ENCODE peak calls at places on chromosome 20, in ten cellular contexts. R is effector memory CD8-positive, alpha-beta T cell; M is fibroblast of lung; T is stimulated activated CD4-positive, alpha-beta T cell treated with anti-CD3 and anti-CD28 coated beads, Interleukin-15, amount 100 ng/mL, for 24 hours; I is NCI-H2081; A is adrenal gland; X is astrocyte of the cerebellum; Z is activated effector memory CD4-positive, alpha-beta T cell treated with anti-CD3 and anti-CD28 coated beads, Interleukin-2, amount 50 U/mL, for 16 hours; V is WTC11; S is NCI-H2171 treated with DMSO at 0.1 percent for 48 hours. Y is an unnamed sample.

GRCh38 chr20:3135507-3136070 is 24.1 kb downstream of the FASTKD5 start:
- DNase-seq in R (no peak), M (no peak), T (peak), I (no peak), A (no peak), X (no peak), Z (peak), V (no peak), S (no peak), Y (no peak)

GRCh38 chr20:41135187-41135887 is 2.0 kb upstream of the PLCG1 start:
- DNase-seq in R (peak), M (no peak), T (peak), I (peak), A (peak), X (no peak), Z (peak), V (peak), S (peak), Y (peak)

GRCh38 chr20:16283307-16283706 is 289.9 kb downstream of the KIF16B start:
- DNase-seq in R (no peak), M (no peak), T (no peak), I (no peak), A (no peak), X (no peak), Z (no peak), V (no peak), S (no peak), Y (no peak)

GRCh38 chr20:23143098-23143497 is 57.0 kb upstream of the CD93 start:
- DNase-seq in R (no peak), M (peak), T (peak), I (no peak), A (peak), X (peak), Z (peak), V (no peak), S (no peak), Y (no peak)

GRCh38 chr20:56222945-56223344 is 25.6 kb upstream of the MC3R start:
- DNase-seq in R (no peak), M (no peak), T (no peak), I (no peak), A (no peak), X (no peak), Z (no peak), V (no peak), S (no peak), Y (no peak)

GRCh38 chr20:5504061-5504739 is 187.4 kb upstream of the PROKR2 start:
- DNase-seq in R (no peak), M (peak), T (peak), I (no peak), A (peak), X (no peak), Z (no peak), V (peak), S (no peak), Y (peak)

GRCh38 chr20:49167811-49168507 is 20.2 kb downstream of the STAU1 start:
- DNase-seq in R (no peak), M (peak), T (no peak), I (no peak), A (no peak), X (no peak), Z (no peak), V (no peak), S (no peak), Y (no peak)

GRCh38 chr20:18585134-18585533 is 2.7 kb upstream of the DTD1 start:
- DNase-seq in R (no peak), M (peak), T (no peak), I (no peak), A (no peak), X (no peak), Z (no peak), V (peak), S (no peak), Y (no peak)

GRCh38 chr20:59720013-59720412 is 115.7 kb downstream of the PHACTR3 start:
- DNase-seq in R (no peak), M (no peak), T (no peak), I (no peak), A (no peak), X (no peak), Z (no peak), V (no peak), S (no peak), Y (no peak)

GRCh38 chr20:38893056-38893455 is 33.2 kb upstream of the FAM83D start:
- DNase-seq in R (peak), M (no peak), T (no peak), I (no peak), A (no peak), X (no peak), Z (no peak), V (no peak), S (no peak), Y (no peak)

GRCh38 chr20:58251979-58252591 is 23.6 kb upstream of the ANKRD60 start:
- DNase-seq in R (no peak), M (peak), T (no peak), I (no peak), A (no peak), X (peak), Z (no peak), V (no peak), S (no peak), Y (no peak)

GRCh38 chr20:10449270-10449669 is 14.2 kb downstream of the SLX4IP start:
- DNase-seq in R (no peak), M (no peak), T (no peak), I (no peak), A (no peak), X (no peak), Z (no peak), V (no peak), S (no peak), Y (no peak)

GRCh38 chr20:11246251-11246775 is 572.5 kb upstream of the JAG1 start:
- DNase-seq in R (no peak), M (no peak), T (no peak), I (peak), A (no peak), X (no peak), Z (no peak), V (no peak), S (no peak), Y (no peak)

GRCh38 chr20:32681175-32682084 is 7.7 kb upstream of the C20orf203 start:
- DNase-seq in R (no peak), M (no peak), T (peak), I (peak), A (no peak), X (no peak), Z (no peak), V (peak), S (peak), Y (no peak)

GRCh38 chr20:1995531-1996310 is 1.9 kb upstream of the PDYN start:
- DNase-seq in R (no peak), M (no peak), T (no peak), I (no peak), A (no peak), X (no peak), Z (no peak), V (no peak), S (no peak), Y (no peak)

GRCh38 chr20:41509801-41510200 is 108.4 kb downstream of the CHD6 start:
- DNase-seq in R (no peak), M (peak), T (no peak), I (no peak), A (no peak), X (no peak), Z (no peak), V (no peak), S (no peak), Y (no peak)

Y was measured in GM10248.